ENCODE peak calls at places on chromosomes 12 and 14, in nine cellular contexts. K is stimulated activated CD8-positive, alpha-beta memory T cell treated with anti-CD3 and anti-CD28 coated beads, Interleukin-15, amount 100 ng/mL, for 1 hour; M is AG20443; Y is Karpas-422; S is cerebellar cortex; O is transverse colon; P is left cardiac atrium; L is AG04450; E is NCI-H1048. Z is an unnamed sample.

GRCh38 chr12:116697305-116698130 is 40.4 kb downstream of the SPRING1 start:
- DNase-seq in K (no peak), M (no peak), Y (peak; percentile 78), S (peak; percentile 63), O (no peak), P (no peak), L (no peak), E (no peak), Z (no peak)

GRCh38 chr12:96400631-96401060 is 407 bp upstream of the CDK17 start:
- DNase-seq in K (no peak), M (peak; percentile 14), Y (no peak), S (peak; percentile 53), O (no peak), P (no peak), L (no peak), E (no peak), Z (no peak)

GRCh38 chr12:104864668-104865067 is 93.4 kb downstream of the SLC41A2 start:
- DNase-seq in K (no peak), M (no peak), Y (no peak), S (no peak), O (no peak), P (no peak), L (no peak), E (no peak), Z (no peak)

GRCh38 chr12:67220065-67220464 is 49.1 kb upstream of the CAND1 start:
- DNase-seq in K (no peak), M (peak; percentile 9), Y (no peak), S (no peak), O (peak; percentile 11), P (peak; percentile 17), L (no peak), E (no peak), Z (no peak)

GRCh38 chr14:56131004-56131864 is 13.0 kb downstream of the PELI2 start:
- DNase-seq in K (no peak), M (no peak), Y (no peak), S (peak; percentile 39), O (no peak), P (no peak), L (no peak), E (no peak), Z (no peak)

GRCh38 chr14:53391631-53392030 is 238.5 kb upstream of the DDHD1 start:
- DNase-seq in K (no peak), M (peak; percentile 58), Y (no peak), S (no peak), O (no peak), P (no peak), L (peak; percentile 43), E (no peak), Z (no peak)

GRCh38 chr14:77844802-77845201 is 44.9 kb downstream of the ADCK1 start:
- DNase-seq in K (no peak), M (no peak), Y (no peak), S (no peak), O (no peak), P (no peak), L (no peak), E (no peak), Z (no peak)

GRCh38 chr12:125128806-125129571 is 63.8 kb downstream of the AACS start:
- DNase-seq in K (no peak), M (no peak), Y (no peak), S (no peak), O (no peak), P (no peak), L (no peak), E (no peak), Z (no peak)

GRCh38 chr14:89178376-89178775 is 238.7 kb downstream of the FOXN3 start:
- DNase-seq in K (no peak), M (no peak), Y (no peak), S (no peak), O (no peak), P (no peak), L (no peak), E (no peak), Z (no peak)